ENCODE peak calls at places on chromosomes 12 and 14, in four cellular contexts. I is HepG2, U is NCI-H345, V is NCI-H1105. D is an unnamed sample.

GRCh38 chr14:58712357-58712756 is 74.6 kb downstream of the DACT1 start:
- DNase-seq in I (no peak), U (no peak), V (no peak), D (no peak)

GRCh38 chr12:108602961-108603704 is 5.2 kb upstream of the TMEM119 start:
- DNase-seq in I (no peak), U (no peak), V (no peak), D (no peak)

GRCh38 chr12:68259318-68259940 is 6.0 kb upstream of the IL22 start:
- DNase-seq in I (no peak), U (no peak), V (no peak), D (no peak)

GRCh38 chr14:55104051-55104954 is 24.7 kb upstream of the LGALS3 start:
- DNase-seq in I (no peak), U (no peak), V (no peak), D (no peak)

GRCh38 chr14:68574461-68574860 is 218.4 kb downstream of the ZFP36L1 start:
- DNase-seq in I (no peak), U (no peak), V (no peak), D (no peak)

GRCh38 chr12:73180734-73181133 is 908.6 kb downstream of the TRHDE start:
- DNase-seq in I (no peak), U (no peak), V (no peak), D (no peak)

GRCh38 chr12:69331846-69332684 is 16.1 kb upstream of the LYZ start:
- DNase-seq in I (no peak), U (no peak), V (no peak), D (no peak)

GRCh38 chr14:50531595-50532501 is 521 bp downstream of the MAP4K5 start:
- DNase-seq in I (no peak), U (peak), V (peak), D (no peak)

GRCh38 chr14:33884916-33885315 is 66.0 kb downstream of the EGLN3 start:
- DNase-seq in I (no peak), U (no peak), V (no peak), D (no peak)

GRCh38 chr12:38919191-38919590 is 13.8 kb upstream of the CPNE8 start:
- DNase-seq in I (no peak), U (no peak), V (no peak), D (no peak)

GRCh38 chr12:67091204-67091603 is 178.0 kb upstream of the CAND1 start:
- DNase-seq in I (no peak), U (no peak), V (no peak), D (no peak)

GRCh38 chr12:121095544-121096198 is 37.0 kb upstream of the P2RX7 start:
- DNase-seq in I (peak), U (peak), V (peak), D (peak)

GRCh38 chr14:95526483-95527391 is 8.1 kb upstream of the GLRX5 start:
- DNase-seq in I (peak), U (peak), V (no peak), D (no peak)

GRCh38 chr12:52413787-52414345 is 7.7 kb upstream of the KRT82 start:
- DNase-seq in I (no peak), U (no peak), V (no peak), D (no peak)

GRCh38 chr14:73167727-73168126 is 31.4 kb downstream of the PSEN1 start:
- DNase-seq in I (no peak), U (no peak), V (no peak), D (no peak)

GRCh38 chr12:82144505-82144904 is 213.7 kb downstream of the CCDC59 start:
- DNase-seq in I (no peak), U (no peak), V (no peak), D (no peak)

GRCh38 chr14:29354446-29354845 is 573.2 kb downstream of the PRKD1 start:
- DNase-seq in I (no peak), U (no peak), V (no peak), D (no peak)

GRCh38 chr12:55336002-55336401 is 5.5 kb downstream of the OR6C3 start:
- DNase-seq in I (no peak), U (no peak), V (no peak), D (no peak)

GRCh38 chr14:50935126-50936090 is 8.9 kb downstream of the PYGL start:
- DNase-seq in I (peak), U (no peak), V (no peak), D (no peak)

GRCh38 chr14:64912256-64912655 is 2.0 kb upstream of the CHURC1 start:
- DNase-seq in I (no peak), U (no peak), V (no peak), D (no peak)

GRCh38 chr12:72692338-72692737 is 420.2 kb downstream of the TRHDE start:
- DNase-seq in I (no peak), U (no peak), V (no peak), D (no peak)

GRCh38 chr12:1777798-1778197 is 42.6 kb upstream of the LRTM2 start:
- DNase-seq in I (no peak), U (no peak), V (no peak), D (no peak)

GRCh38 chr14:69005432-69006148 is 26.5 kb upstream of the ACTN1 start:
- DNase-seq in I (peak), U (peak), V (no peak), D (no peak)

GRCh38 chr12:31588976-31589375 is 2.0 kb downstream of the DENND5B start:
- DNase-seq in I (no peak), U (no peak), V (no peak), D (no peak)

GRCh38 chr14:102086346-102086971 is 385 bp downstream of the HSP90AA1 start:
- DNase-seq in I (no peak), U (peak), V (no peak), D (peak)

GRCh38 chr12:120241561-120242274 is 23.8 kb downstream of the PXN start:
- DNase-seq in I (no peak), U (no peak), V (no peak), D (no peak)

GRCh38 chr12:27176765-27177164 is 67.3 kb upstream of the STK38L start:
- DNase-seq in I (no peak), U (no peak), V (no peak), D (no peak)

GRCh38 chr12:4279120-4279690 is 5.6 kb downstream of the CCND2 start:
- DNase-seq in I (no peak), U (no peak), V (no peak), D (no peak)

GRCh38 chr12:124523071-124523470 is 44.3 kb downstream of the NCOR2 start:
- DNase-seq in I (no peak), U (peak), V (peak), D (no peak)

GRCh38 chr12:63382930-63383329 is 231.9 kb upstream of the AVPR1A start:
- DNase-seq in I (no peak), U (no peak), V (no peak), D (no peak)

GRCh38 chr12:52038447-52038846 is 12.8 kb upstream of the NR4A1 start:
- DNase-seq in I (no peak), U (no peak), V (no peak), D (no peak)

GRCh38 chr12:57531836-57532235 is 9.2 kb downstream of the MBD6 start:
- DNase-seq in I (no peak), U (no peak), V (no peak), D (no peak)

GRCh38 chr14:70882771-70883492 is 24.3 kb upstream of the PCNX1 start:
- DNase-seq in I (no peak), U (no peak), V (no peak), D (no peak)

GRCh38 chr14:56730468-56731145 is 79.7 kb downstream of the OTX2 start:
- DNase-seq in I (no peak), U (no peak), V (no peak), D (no peak)

GRCh38 chr12:11833174-11833895 is 183.9 kb downstream of the ETV6 start:
- DNase-seq in I (no peak), U (no peak), V (no peak), D (no peak)

GRCh38 chr14:53640695-53641094 is 315.9 kb downstream of the BMP4 start:
- DNase-seq in I (no peak), U (no peak), V (no peak), D (no peak)

GRCh38 chr14:104800600-104801283 is at the start of gene ZBTB42:
- DNase-seq in I (peak), U (peak), V (peak), D (no peak)

D was measured in frontal cortex.